ENCODE peak calls at places on chromosomes 11 and 22, in five cellular contexts. One of them, this sample, is unnamed.

GRCh38 chr22:33579448-33580093 is 340.7 kb downstream of the LARGE1 start:
- DNase-seq in fibroblast of the aortic adventitia: peak
- DNase-seq in ovary: peak
- DNase-seq in SK-N-SH: peak
- DNase-seq in AG04450: no peak
- DNase-seq in this sample: no peak

GRCh38 chr11:69280451-69280850 is 13.5 kb upstream of the MYEOV start:
- DNase-seq in ovary: no peak
- DNase-seq in SK-N-SH: no peak
- DNase-seq in fibroblast of the aortic adventitia: peak
- DNase-seq in AG04450: no peak
- DNase-seq in this sample: peak

GRCh38 chr11:72685560-72686480 is 11.6 kb upstream of the PDE2A start:
- DNase-seq in AG04450: no peak
- DNase-seq in ovary: no peak
- DNase-seq in SK-N-SH: peak
- DNase-seq in fibroblast of the aortic adventitia: peak
- DNase-seq in this sample: no peak

GRCh38 chr11:44338721-44339529 is 29.0 kb upstream of the ALX4 start:
- DNase-seq in ovary: no peak
- DNase-seq in SK-N-SH: no peak
- DNase-seq in AG04450: no peak
- DNase-seq in fibroblast of the aortic adventitia: no peak
- DNase-seq in this sample: no peak

GRCh38 chr22:42901790-42902508 is 44.9 kb upstream of the ARFGAP3 start:
- DNase-seq in SK-N-SH: no peak
- DNase-seq in AG04450: no peak
- DNase-seq in ovary: no peak
- DNase-seq in fibroblast of the aortic adventitia: no peak
- DNase-seq in this sample: no peak

GRCh38 chr11:75068993-75069392 is 27.7 kb downstream of the OR2AT4 start:
- DNase-seq in SK-N-SH: no peak
- DNase-seq in fibroblast of the aortic adventitia: no peak
- DNase-seq in ovary: no peak
- DNase-seq in AG04450: no peak
- DNase-seq in this sample: no peak

GRCh38 chr11:17266781-17267180 is 9.8 kb upstream of the NUCB2 start:
- DNase-seq in SK-N-SH: no peak
- DNase-seq in ovary: no peak
- DNase-seq in AG04450: no peak
- DNase-seq in fibroblast of the aortic adventitia: no peak
- DNase-seq in this sample: no peak

GRCh38 chr22:48602805-48603518 is 1224.7 kb downstream of the BRD1 start:
- DNase-seq in fibroblast of the aortic adventitia: no peak
- DNase-seq in SK-N-SH: no peak
- DNase-seq in ovary: no peak
- DNase-seq in AG04450: no peak
- DNase-seq in this sample: no peak

GRCh38 chr11:19723572-19724342 is 11.1 kb downstream of the NAV2 start:
- DNase-seq in AG04450: no peak
- DNase-seq in fibroblast of the aortic adventitia: no peak
- DNase-seq in ovary: no peak
- DNase-seq in SK-N-SH: peak
- DNase-seq in this sample: no peak

GRCh38 chr11:32137263-32137662 is 46.4 kb downstream of the RCN1 start:
- DNase-seq in fibroblast of the aortic adventitia: peak
- DNase-seq in SK-N-SH: no peak
- DNase-seq in AG04450: peak
- DNase-seq in ovary: no peak
- DNase-seq in this sample: peak

GRCh38 chr11:46391578-46392420 is at the start of gene CHRM4:
- DNase-seq in fibroblast of the aortic adventitia: no peak
- DNase-seq in ovary: no peak
- DNase-seq in SK-N-SH: peak
- DNase-seq in AG04450: no peak
- DNase-seq in this sample: no peak

GRCh38 chr22:41380993-41381328 is 781 bp upstream of the TEF start:
- DNase-seq in AG04450: peak
- DNase-seq in SK-N-SH: no peak
- DNase-seq in ovary: no peak
- DNase-seq in fibroblast of the aortic adventitia: peak
- DNase-seq in this sample: peak

GRCh38 chr11:90639687-90640086 is 416.8 kb upstream of the CHORDC1 start:
- DNase-seq in AG04450: no peak
- DNase-seq in ovary: no peak
- DNase-seq in fibroblast of the aortic adventitia: no peak
- DNase-seq in SK-N-SH: no peak
- DNase-seq in this sample: no peak

GRCh38 chr11:129724866-129725265 is 90.8 kb upstream of the TMEM45B start:
- DNase-seq in ovary: no peak
- DNase-seq in SK-N-SH: no peak
- DNase-seq in AG04450: no peak
- DNase-seq in fibroblast of the aortic adventitia: no peak
- DNase-seq in this sample: no peak

DNA sequence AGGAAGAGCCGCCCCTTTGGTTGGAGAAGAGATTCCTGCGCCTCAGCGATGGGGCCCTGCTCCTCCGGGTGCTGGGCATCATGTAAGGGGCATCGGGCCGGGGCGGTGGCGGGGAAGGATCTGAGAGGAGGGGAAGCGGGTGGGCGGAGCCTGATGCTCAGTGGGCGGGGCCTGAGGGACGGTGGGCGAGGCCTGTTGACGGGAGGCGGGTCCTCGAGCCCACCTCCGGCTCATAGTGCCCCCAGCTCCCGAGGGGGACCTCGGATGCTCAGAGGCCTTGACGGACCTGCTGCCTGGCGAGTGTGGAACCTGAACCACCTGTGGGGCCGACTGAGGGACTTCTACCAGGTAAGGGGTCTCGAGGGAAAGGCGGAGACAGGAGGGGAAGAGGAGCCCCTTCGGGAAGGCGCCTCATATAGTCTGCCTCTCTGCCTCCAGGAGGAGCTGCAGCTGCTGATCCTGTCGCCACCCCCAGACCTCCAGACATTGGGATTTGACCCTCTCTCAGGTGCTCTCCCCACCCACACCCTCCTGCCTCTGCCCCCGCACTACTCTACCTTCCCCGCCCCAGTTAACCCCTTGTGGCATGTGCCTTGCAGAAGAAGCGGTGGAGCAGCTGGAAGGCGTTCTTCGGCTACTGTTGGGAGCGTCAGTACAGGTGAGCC is 799 bp downstream of the CCDC88B start:
- DNase-seq in AG04450: no peak
- DNase-seq in SK-N-SH: peak
- DNase-seq in ovary: peak
- DNase-seq in fibroblast of the aortic adventitia: no peak
- DNase-seq in this sample: no peak
- H3K4me3 ChIP-seq in AG04450: no peak
- H3K4me3 ChIP-seq in SK-N-SH: no peak
- H3K4me3 ChIP-seq in ovary: no peak
- H3K4me3 ChIP-seq in fibroblast of the aortic adventitia: no peak
- H3K4me3 ChIP-seq in this sample: no peak

GRCh38 chr22:45512363-45512762 is 9.7 kb downstream of the FBLN1 start:
- DNase-seq in AG04450: no peak
- DNase-seq in ovary: no peak
- DNase-seq in SK-N-SH: no peak
- DNase-seq in fibroblast of the aortic adventitia: no peak
- DNase-seq in this sample: no peak
- TF ChIP-seq CTCF in AG04450: no peak
- TF ChIP-seq CTCF in ovary: no peak
- TF ChIP-seq CTCF in SK-N-SH: no peak
- TF ChIP-seq CTCF in fibroblast of the aortic adventitia: no peak
- TF ChIP-seq CTCF in this sample: no peak

GRCh38 chr11:60953781-60954180 is 1.8 kb upstream of the SLC15A3 start:
- DNase-seq in fibroblast of the aortic adventitia: peak
- DNase-seq in ovary: no peak
- DNase-seq in AG04450: no peak
- DNase-seq in SK-N-SH: no peak
- DNase-seq in this sample: no peak

GRCh38 chr11:60954421-60954820 is 2.4 kb upstream of the SLC15A3 start:
- DNase-seq in SK-N-SH: no peak
- DNase-seq in AG04450: no peak
- DNase-seq in ovary: no peak
- DNase-seq in fibroblast of the aortic adventitia: no peak
- DNase-seq in this sample: no peak

GRCh38 chr11:60951611-60951908 is 416 bp downstream of the SLC15A3 start:
- DNase-seq in AG04450: no peak
- DNase-seq in SK-N-SH: no peak
- DNase-seq in ovary: no peak
- DNase-seq in fibroblast of the aortic adventitia: no peak
- DNase-seq in this sample: no peak

GRCh38 chr11:60951909-60952741 is at the start of gene SLC15A3:
- DNase-seq in ovary: peak
- DNase-seq in AG04450: no peak
- DNase-seq in fibroblast of the aortic adventitia: peak
- DNase-seq in SK-N-SH: no peak
- DNase-seq in this sample: no peak

DNA sequence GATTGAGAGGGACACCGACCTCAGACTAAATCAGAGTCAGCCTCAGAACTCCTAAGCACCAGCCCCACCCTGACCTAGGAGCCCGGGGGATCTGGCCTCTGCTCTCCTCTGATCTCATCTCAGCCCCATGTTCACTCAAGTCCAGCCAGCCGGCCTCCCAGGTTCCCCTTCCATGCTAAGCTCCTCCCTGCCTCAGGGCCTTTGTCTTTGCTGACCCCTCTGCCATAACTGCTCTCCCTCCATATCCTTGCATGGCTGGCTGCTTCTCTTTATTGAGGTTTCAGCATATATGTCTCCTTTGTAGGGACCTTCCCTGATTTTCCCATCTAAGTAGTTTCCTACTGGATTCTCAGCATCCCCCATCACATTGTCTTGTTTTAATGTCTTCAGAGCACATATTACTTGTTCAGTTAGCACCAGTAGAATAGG is 780 bp upstream of the SLC15A3 start:
- DNase-seq in fibroblast of the aortic adventitia: no peak
- DNase-seq in ovary: no peak
- DNase-seq in AG04450: no peak
- DNase-seq in SK-N-SH: no peak
- DNase-seq in this sample: no peak
- H3K4me3 ChIP-seq in fibroblast of the aortic adventitia: peak
- H3K4me3 ChIP-seq in ovary: peak
- H3K4me3 ChIP-seq in AG04450: peak
- H3K4me3 ChIP-seq in SK-N-SH: no peak
- H3K4me3 ChIP-seq in this sample: no peak

GRCh38 chr22:28741758-28742561 is at the start of the genes CHEK2 and HSCB:
- DNase-seq in fibroblast of the aortic adventitia: peak
- DNase-seq in ovary: peak
- DNase-seq in AG04450: peak
- DNase-seq in SK-N-SH: peak
- DNase-seq in this sample: peak
- TF ChIP-seq CTCF in fibroblast of the aortic adventitia: peak
- TF ChIP-seq CTCF in ovary: peak
- TF ChIP-seq CTCF in AG04450: peak
- TF ChIP-seq CTCF in SK-N-SH: no peak
- TF ChIP-seq CTCF in this sample: no peak

GRCh38 chr11:128553662-128554392 is 33.5 kb downstream of the ETS1 start:
- DNase-seq in AG04450: no peak
- DNase-seq in SK-N-SH: no peak
- DNase-seq in fibroblast of the aortic adventitia: peak
- DNase-seq in ovary: peak
- DNase-seq in this sample: peak
- H3K4me3 ChIP-seq in AG04450: no peak
- H3K4me3 ChIP-seq in SK-N-SH: no peak
- H3K4me3 ChIP-seq in fibroblast of the aortic adventitia: no peak
- H3K4me3 ChIP-seq in ovary: no peak
- H3K4me3 ChIP-seq in this sample: no peak

GRCh38 chr11:14554959-14555358 is 34.8 kb upstream of the PSMA1 start:
- DNase-seq in SK-N-SH: no peak
- DNase-seq in fibroblast of the aortic adventitia: no peak
- DNase-seq in AG04450: no peak
- DNase-seq in ovary: no peak
- DNase-seq in this sample: no peak

GRCh38 chr11:14552089-14552488 is 31.9 kb upstream of the PSMA1 start:
- DNase-seq in fibroblast of the aortic adventitia: no peak
- DNase-seq in ovary: no peak
- DNase-seq in SK-N-SH: no peak
- DNase-seq in AG04450: no peak
- DNase-seq in this sample: no peak

GRCh38 chr11:14549891-14550290 is 29.7 kb upstream of the PSMA1 start:
- DNase-seq in fibroblast of the aortic adventitia: no peak
- DNase-seq in AG04450: no peak
- DNase-seq in ovary: no peak
- DNase-seq in SK-N-SH: no peak
- DNase-seq in this sample: no peak

GRCh38 chr11:14547440-14547839 is 27.3 kb upstream of the PSMA1 start:
- DNase-seq in AG04450: no peak
- DNase-seq in SK-N-SH: no peak
- DNase-seq in ovary: no peak
- DNase-seq in fibroblast of the aortic adventitia: no peak
- DNase-seq in this sample: no peak

DNA sequence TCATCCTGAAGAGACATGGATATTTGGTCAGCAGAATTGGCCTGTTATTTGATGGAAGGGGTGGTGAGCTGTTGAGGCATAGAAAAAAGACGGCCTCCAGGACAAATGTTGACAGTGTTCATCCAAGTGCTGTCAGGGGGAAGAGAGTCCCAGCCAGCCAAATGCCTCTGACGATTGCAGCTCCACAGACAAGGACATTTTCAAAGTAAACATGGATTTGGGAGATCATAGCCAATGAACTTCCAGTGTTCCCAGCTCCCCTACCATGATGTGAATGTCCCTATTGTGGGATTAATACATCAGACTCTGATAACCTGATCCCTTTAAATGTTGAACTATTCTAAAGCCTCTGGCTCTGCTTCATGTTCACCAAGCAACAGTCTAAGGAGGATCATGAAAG is 31.2 kb upstream of the PSMA1 start:
- DNase-seq in AG04450: no peak
- DNase-seq in ovary: no peak
- DNase-seq in fibroblast of the aortic adventitia: no peak
- DNase-seq in SK-N-SH: no peak
- DNase-seq in this sample: no peak
- TF ChIP-seq CTCF in AG04450: no peak
- TF ChIP-seq CTCF in ovary: no peak
- TF ChIP-seq CTCF in fibroblast of the aortic adventitia: no peak
- TF ChIP-seq CTCF in SK-N-SH: no peak
- TF ChIP-seq CTCF in this sample: no peak

GRCh38 chr11:35796542-35796941 is 134.0 kb downstream of the TRIM44 start:
- DNase-seq in ovary: no peak
- DNase-seq in AG04450: no peak
- DNase-seq in SK-N-SH: no peak
- DNase-seq in fibroblast of the aortic adventitia: peak
- DNase-seq in this sample: no peak
- H3K4me3 ChIP-seq in ovary: no peak
- H3K4me3 ChIP-seq in AG04450: no peak
- H3K4me3 ChIP-seq in SK-N-SH: no peak
- H3K4me3 ChIP-seq in fibroblast of the aortic adventitia: no peak
- H3K4me3 ChIP-seq in this sample: no peak

GRCh38 chr11:132123854-132124835 is 753.7 kb downstream of the NTM start:
- DNase-seq in AG04450: no peak
- DNase-seq in SK-N-SH: no peak
- DNase-seq in ovary: no peak
- DNase-seq in fibroblast of the aortic adventitia: no peak
- DNase-seq in this sample: no peak
- TF ChIP-seq CTCF in AG04450: no peak
- TF ChIP-seq CTCF in SK-N-SH: peak
- TF ChIP-seq CTCF in ovary: no peak
- TF ChIP-seq CTCF in fibroblast of the aortic adventitia: no peak
- TF ChIP-seq CTCF in this sample: peak

This sample was measured in retinal pigment epithelial cell.